ENCODE peak calls at places on chromosomes 1 and 21, in nine cellular contexts. Z, C, G, D, X, O, J, Y and U are unnamed samples.

GRCh38 chr1:156794506-156795373 is 21.9 kb downstream of the SH2D2A start:
- DNase-seq in Y (peak; percentile 85), C (no peak), X (no peak), G (no peak), D (no peak), Z (no peak), O (no peak), J (no peak), U (no peak)

GRCh38 chr1:214102907-214103306 is 115.1 kb downstream of the PROX1 start:
- DNase-seq in G (no peak), X (no peak), Y (peak; percentile 40), O (no peak), D (no peak), Z (peak; percentile 67), C (no peak), J (no peak), U (no peak)

GRCh38 chr1:47443530-47444316 is 5.9 kb downstream of the FOXD2 start:
- DNase-seq in O (no peak), J (no peak), Z (no peak), G (no peak), X (no peak), D (no peak), Y (no peak), C (no peak), U (no peak)

GRCh38 chr1:197907846-197908616 is 5.6 kb downstream of the C1orf53 start:
- DNase-seq in G (no peak), O (no peak), C (no peak), X (no peak), Z (no peak), J (no peak), D (no peak), Y (no peak), U (no peak)

GRCh38 chr1:81846630-81847029 is 45.9 kb downstream of the ADGRL2 start:
- DNase-seq in G (no peak), J (no peak), X (no peak), C (no peak), Z (no peak), Y (no peak), O (no peak), D (no peak), U (no peak)

GRCh38 chr1:222940903-222941302 is 126.1 kb downstream of the DISP1 start:
- DNase-seq in J (no peak), C (no peak), D (no peak), G (no peak), X (no peak), Z (no peak), O (no peak), Y (no peak), U (no peak)

GRCh38 chr1:8495928-8496401 is 178.1 kb downstream of the SLC45A1 start:
- DNase-seq in J (no peak), C (peak; percentile 76), Y (no peak), X (no peak), Z (no peak), O (peak; percentile 52), D (no peak), G (no peak), U (peak; percentile 28)

GRCh38 chr1:19454265-19455198 is 30.8 kb downstream of the CAPZB start:
- DNase-seq in G (no peak), D (no peak), Y (no peak), C (no peak), Z (no peak), O (no peak), J (no peak), X (peak; percentile 71), U (no peak)

GRCh38 chr1:156768610-156769295 is 1.4 kb downstream of the PRCC start:
- DNase-seq in Z (no peak), Y (no peak), C (no peak), D (no peak), O (no peak), G (no peak), J (no peak), X (no peak), U (no peak)

GRCh38 chr1:3368711-3369436 is 85.6 kb upstream of the ARHGEF16 start:
- DNase-seq in D (no peak), C (no peak), Y (no peak), X (no peak), O (no peak), G (no peak), J (no peak), Z (no peak), U (no peak)

GRCh38 chr1:184028854-184029623 is 8.5 kb downstream of the COLGALT2 start:
- DNase-seq in Z (no peak), Y (no peak), X (no peak), G (no peak), J (no peak), C (no peak), D (no peak), O (no peak), U (no peak)

GRCh38 chr1:52669696-52670095 is 28.5 kb downstream of the COA7 start:
- DNase-seq in J (no peak), Y (no peak), G (no peak), C (no peak), Z (no peak), D (no peak), O (no peak), X (no peak), U (no peak)

GRCh38 chr1:226185153-226186036 is 1.1 kb downstream of the ACBD3 start:
- DNase-seq in J (no peak), X (peak; percentile 8), Y (peak; percentile 19), O (no peak), Z (no peak), G (no peak), D (no peak), C (peak; percentile 38), U (peak; percentile 24)

GRCh38 chr1:230273141-230273710 is 152.9 kb downstream of the PGBD5 start:
- DNase-seq in D (no peak), C (peak; percentile 55), X (no peak), Z (no peak), J (no peak), O (no peak), G (no peak), Y (no peak), U (no peak)

GRCh38 chr1:164240081-164240480 is 318.9 kb upstream of the PBX1 start:
- DNase-seq in Y (no peak), O (no peak), J (no peak), D (no peak), C (no peak), Z (no peak), X (no peak), G (peak; percentile 25), U (no peak)

GRCh38 chr1:39692152-39693064 is 1.2 kb upstream of the HPCAL4 start:
- DNase-seq in Y (no peak), D (no peak), O (peak; percentile 18), G (peak; percentile 59), Z (no peak), J (no peak), C (no peak), X (no peak), U (no peak)

GRCh38 chr1:83641206-83641658 is 357.7 kb downstream of the TTLL7 start:
- DNase-seq in D (no peak), O (no peak), Z (no peak), G (peak; percentile 28), J (no peak), X (no peak), C (no peak), Y (no peak), U (no peak)

GRCh38 chr21:28485301-28486022 is 507.2 kb downstream of the LTN1 start:
- DNase-seq in G (no peak), C (no peak), D (no peak), J (no peak), O (no peak), X (no peak), Y (no peak), Z (peak; percentile 38), U (no peak)

GRCh38 chr21:35226960-35227741 is 178.0 kb upstream of the RUNX1 start:
- DNase-seq in C (no peak), D (peak; percentile 48), O (peak; percentile 53), Z (no peak), X (peak; percentile 86), J (peak; percentile 80), Y (no peak), G (no peak), U (peak; percentile 58)

GRCh38 chr1:107139833-107140702 is 771 bp upstream of the NTNG1 start:
- DNase-seq in Y (peak; percentile 71), Z (no peak), O (peak; percentile 18), C (peak; percentile 58), X (peak; percentile 43), D (no peak), J (no peak), G (peak; percentile 39), U (peak; percentile 6)

GRCh38 chr1:19287436-19288185 is 959 bp downstream of the AKR7A3 start:
- DNase-seq in D (no peak), Y (no peak), X (no peak), C (no peak), O (no peak), Z (no peak), G (no peak), J (no peak), U (no peak)

GRCh38 chr1:21911205-21912001 is 25.7 kb downstream of the HSPG2 start:
- DNase-seq in O (no peak), X (no peak), Z (no peak), C (no peak), J (no peak), Y (no peak), G (no peak), D (no peak), U (no peak)

GRCh38 chr1:112267206-112267605 is 128.8 kb upstream of the CTTNBP2NL start:
- DNase-seq in O (no peak), C (no peak), G (no peak), Y (no peak), X (no peak), D (no peak), Z (no peak), J (no peak), U (no peak)

GRCh38 chr1:181479137-181479745 is 4.1 kb upstream of the CACNA1E start:
- DNase-seq in X (peak; percentile 68), Z (peak; percentile 26), G (peak; percentile 82), O (peak; percentile 38), Y (peak; percentile 62), D (peak; percentile 77), C (no peak), J (peak; percentile 52), U (peak; percentile 78)

GRCh38 chr1:89356658-89357400 is 7.0 kb upstream of the GBP6 start:
- DNase-seq in J (no peak), O (no peak), D (no peak), C (no peak), X (no peak), Z (no peak), Y (peak; percentile 19), G (no peak), U (no peak)

GRCh38 chr1:57450981-57451380 is 27.1 kb upstream of the DAB1 start:
- DNase-seq in G (no peak), O (no peak), J (no peak), Z (no peak), D (no peak), C (no peak), Y (no peak), X (no peak), U (no peak)

GRCh38 chr21:40466893-40467483 is 380.0 kb downstream of the DSCAM start:
- DNase-seq in C (no peak), J (no peak), D (peak; percentile 37), G (no peak), Y (peak; percentile 5), X (peak; percentile 24), Z (no peak), O (no peak), U (peak; percentile 20)

GRCh38 chr1:24027838-24028468 is 47.8 kb upstream of the SRSF10 start:
- DNase-seq in O (no peak), Z (no peak), D (peak; percentile 33), G (peak; percentile 27), X (peak; percentile 51), C (no peak), Y (peak; percentile 51), J (no peak), U (peak; percentile 47)

GRCh38 chr1:154870117-154870571 is at the start of gene KCNN3:
- DNase-seq in G (peak; percentile 99), X (peak; percentile 71), J (peak; percentile 98), Y (peak; percentile 94), D (peak; percentile 92), O (peak; percentile 86), C (peak; percentile 89), Z (peak; percentile 40), U (peak; percentile 89)

GRCh38 chr1:22916469-22916817 is 56.2 kb downstream of the LACTBL1 start:
- DNase-seq in Z (no peak), X (no peak), C (no peak), D (peak; percentile 91), J (no peak), G (peak; percentile 45), Y (no peak), O (no peak), U (peak; percentile 34)

GRCh38 chr1:160993544-160993943 is 27.4 kb downstream of the F11R start:
- DNase-seq in Y (peak; percentile 50), D (peak; percentile 25), G (no peak), C (no peak), Z (peak; percentile 47), O (no peak), X (peak; percentile 56), J (no peak), U (peak; percentile 70)